ENCODE peak calls at places on chromosomes 16 and 17, in six cellular contexts. V, F, J, R, T and G are unnamed samples.

GRCh38 chr16:67241008-67241900 is 6.0 kb downstream of the FHOD1 start:
- DNase-seq in V (peak; percentile 78), F (peak; percentile 95), J (peak; percentile 36), R (peak; percentile 82), T (peak; percentile 81), G (peak; percentile 87)

GRCh38 chr16:31460582-31461002 is 1.3 kb downstream of the ARMC5 start:
- DNase-seq in V (peak; percentile 39), F (peak; percentile 53), J (peak; percentile 52), R (no peak), T (no peak), G (no peak)

GRCh38 chr17:70110443-70110880 is 35.4 kb downstream of the KCNJ16 start:
- DNase-seq in V (no peak), F (no peak), J (peak; percentile 99), R (no peak), T (no peak), G (no peak)

GRCh38 chr17:32281011-32281451 is 15.4 kb downstream of the RHBDL3 start:
- DNase-seq in V (no peak), F (peak; percentile 66), J (peak; percentile 47), R (peak; percentile 69), T (peak; percentile 67), G (peak; percentile 36)

GRCh38 chr17:1067282-1067956 is 70.5 kb downstream of the TIMM22 start:
- DNase-seq in V (peak; percentile 84), F (peak; percentile 19), J (no peak), R (peak; percentile 55), T (peak; percentile 40), G (peak; percentile 64)

GRCh38 chr17:66720027-66720426 is 114.9 kb upstream of the CACNG5 start:
- DNase-seq in V (no peak), F (no peak), J (no peak), R (no peak), T (no peak), G (no peak)

GRCh38 chr16:11675561-11676511 is 7.6 kb downstream of the SNN start:
- DNase-seq in V (peak; percentile 43), F (peak; percentile 97), J (no peak), R (peak; percentile 31), T (peak; percentile 44), G (no peak)

GRCh38 chr16:84048306-84048705 is 5.7 kb upstream of the SLC38A8 start:
- DNase-seq in V (no peak), F (peak; percentile 23), J (no peak), R (no peak), T (no peak), G (no peak)

GRCh38 chr16:55471448-55472097 is 7.4 kb upstream of the MMP2 start:
- DNase-seq in V (peak; percentile 77), F (no peak), J (peak; percentile 39), R (no peak), T (no peak), G (no peak)

GRCh38 chr17:31494259-31495048 is 103.0 kb downstream of the RAB11FIP4 start:
- DNase-seq in V (peak; percentile 67), F (peak; percentile 21), J (no peak), R (no peak), T (no peak), G (no peak)

GRCh38 chr17:40097087-40097486 is 3.3 kb downstream of the NR1D1 start:
- DNase-seq in V (no peak), F (no peak), J (no peak), R (no peak), T (no peak), G (no peak)

GRCh38 chr17:75795820-75796607 is 11.4 kb downstream of the UNK start:
- DNase-seq in V (no peak), F (no peak), J (no peak), R (no peak), T (no peak), G (no peak)

GRCh38 chr17:39704821-39705551 is 5.1 kb downstream of the ERBB2 start:
- DNase-seq in V (no peak), F (no peak), J (no peak), R (no peak), T (no peak), G (no peak)

GRCh38 chr17:7254511-7254910 is 2.5 kb downstream of the ELP5 start:
- DNase-seq in V (no peak), F (no peak), J (no peak), R (no peak), T (no peak), G (no peak)

GRCh38 chr17:57257213-57257873 is 1.0 kb downstream of the MSI2 start:
- DNase-seq in V (no peak), F (no peak), J (peak; percentile 14), R (no peak), T (no peak), G (no peak)

GRCh38 chr17:4777969-4778760 is 6.5 kb downstream of the TM4SF5 start:
- DNase-seq in V (no peak), F (peak; percentile 11), J (no peak), R (no peak), T (no peak), G (no peak)

GRCh38 chr16:57863434-57864160 is 61.3 kb upstream of the KIFC3 start:
- DNase-seq in V (peak; percentile 45), F (peak; percentile 61), J (peak; percentile 76), R (peak; percentile 41), T (peak; percentile 45), G (peak; percentile 68)

GRCh38 chr16:75035410-75035968 is 36.7 kb downstream of the ZNRF1 start:
- DNase-seq in V (no peak), F (no peak), J (no peak), R (no peak), T (no peak), G (peak; percentile 30)

GRCh38 chr17:43931062-43931571 is 11.2 kb downstream of the PPY start:
- DNase-seq in V (no peak), F (no peak), J (no peak), R (no peak), T (no peak), G (no peak)

GRCh38 chr16:77300232-77300631 is 101.0 kb downstream of the SYCE1L start:
- DNase-seq in V (no peak), F (no peak), J (no peak), R (no peak), T (no peak), G (no peak)

GRCh38 chr16:76201385-76201784 is 75.8 kb upstream of the CNTNAP4 start:
- DNase-seq in V (peak; percentile 19), F (no peak), J (no peak), R (no peak), T (no peak), G (no peak)

GRCh38 chr17:65057520-65058075 is 1.1 kb upstream of the GNA13 start:
- DNase-seq in V (peak; percentile 65), F (peak; percentile 72), J (no peak), R (peak; percentile 26), T (peak; percentile 38), G (no peak)

GRCh38 chr16:70522216-70523000 is 946 bp downstream of the COG4 start:
- DNase-seq in V (no peak), F (no peak), J (no peak), R (no peak), T (no peak), G (no peak)

DNA sequence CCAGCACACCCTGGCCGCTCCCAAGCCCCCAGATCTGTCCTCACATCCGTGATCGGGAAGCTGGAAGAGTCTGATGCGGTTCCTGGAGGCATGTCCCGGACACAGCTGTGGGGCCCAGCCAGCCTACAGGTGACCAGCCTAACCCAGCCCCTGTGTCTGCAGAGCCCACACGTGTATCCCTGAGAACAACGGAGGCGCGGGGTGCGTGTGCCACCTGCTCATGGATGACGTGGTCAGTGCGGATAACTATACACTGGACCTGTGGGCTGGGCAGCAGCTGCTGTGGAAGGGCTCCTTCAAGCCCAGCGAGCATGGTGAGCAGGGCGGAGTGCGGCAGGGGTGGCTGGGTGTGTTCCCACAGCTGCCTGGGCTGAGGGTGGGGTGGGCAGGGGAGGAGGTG is 30.9 kb downstream of the IL4R start:
- DNase-seq in V (no peak), F (no peak), J (no peak), R (no peak), T (no peak), G (no peak)
- H3K36me3 ChIP-seq in V (peaks cover 63% of the 10 kb centered on the region), F (no peaks in the 10 kb centered on the region), J (peaks cover 57% of the 10 kb centered on the region), R (peaks cover 100% of the 10 kb centered on the region), T (peaks cover 92% of the 10 kb centered on the region), G (no peaks in the 10 kb centered on the region)

DNA sequence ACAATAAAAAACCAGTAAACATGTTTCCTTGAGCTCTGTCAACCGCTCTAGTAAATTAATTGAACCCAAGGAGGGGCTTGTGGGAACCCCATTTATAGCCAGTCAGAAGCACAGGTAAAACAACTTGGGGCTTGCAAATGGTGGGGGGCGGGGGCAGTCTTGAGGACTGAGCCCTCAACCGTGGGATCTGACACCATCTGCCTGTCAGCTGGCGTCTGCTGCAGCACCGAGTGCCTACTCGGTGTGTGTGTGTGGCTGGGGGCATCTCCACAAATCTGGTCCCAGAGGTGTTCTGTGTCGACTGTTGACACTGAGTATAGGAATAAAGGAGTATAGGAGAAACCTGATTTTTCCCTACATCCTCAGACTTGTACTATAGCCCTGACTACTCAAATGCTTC is 20.6 kb downstream of the CREBBP start:
- DNase-seq in V (no peak), F (no peak), J (no peak), R (no peak), T (no peak), G (no peak)
- H3K4me3 ChIP-seq in V (no peak overlapping the region), F (no peak overlapping the region), J (no peak overlapping the region), R (no peak overlapping the region), T (no peak overlapping the region), G (no peak overlapping the region)

DNA sequence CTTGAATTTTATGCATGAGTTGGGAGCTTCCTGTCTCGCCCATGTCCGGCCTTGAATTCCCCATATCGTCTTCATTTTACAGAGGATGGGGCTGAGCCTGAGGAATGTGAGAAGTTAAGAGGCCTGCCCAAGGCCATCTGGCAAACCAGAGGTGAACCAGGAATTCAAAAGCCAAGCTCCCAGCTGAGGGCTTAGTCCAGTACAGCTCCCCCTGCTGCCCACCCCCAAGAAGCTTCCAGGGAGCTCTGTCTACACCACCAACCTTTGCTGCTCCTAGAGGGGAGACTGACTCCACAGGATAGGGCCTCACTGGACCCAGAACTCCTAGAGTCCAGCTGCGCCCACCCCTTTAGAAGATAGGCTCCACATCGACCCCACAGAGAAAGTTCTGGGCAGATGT is 20.7 kb upstream of the C16orf78 start:
- DNase-seq in V (no peak), F (no peak), J (no peak), R (no peak), T (no peak), G (no peak)
- TF ChIP-seq CTCF in V (peak; percentile 13), F (no peak), J (peak; percentile 33), R (no peak), T (peak; percentile 22), G (no peak)

GRCh38 chr17:59037960-59038359 is 68.7 kb downstream of the TRIM37 start:
- DNase-seq in V (no peak), F (no peak), J (no peak), R (no peak), T (no peak), G (no peak)
- H3K36me3 ChIP-seq in V (peaks cover 24% of the 10 kb centered on the region), F (peaks cover 5% of the 10 kb centered on the region), J (peaks cover 9% of the 10 kb centered on the region), R (peaks cover 80% of the 10 kb centered on the region), T (peaks cover 67% of the 10 kb centered on the region), G (peaks cover 17% of the 10 kb centered on the region)

GRCh38 chr16:1377406-1378010 is 25.8 kb downstream of the GNPTG start:
- DNase-seq in V (no peak), F (no peak), J (no peak), R (no peak), T (no peak), G (no peak)
- H3K4me3 ChIP-seq in V (no peak overlapping the region), F (peak overlapping the region; percentile 73), J (no peak overlapping the region), R (no peak overlapping the region), T (no peak overlapping the region), G (no peak overlapping the region)

DNA sequence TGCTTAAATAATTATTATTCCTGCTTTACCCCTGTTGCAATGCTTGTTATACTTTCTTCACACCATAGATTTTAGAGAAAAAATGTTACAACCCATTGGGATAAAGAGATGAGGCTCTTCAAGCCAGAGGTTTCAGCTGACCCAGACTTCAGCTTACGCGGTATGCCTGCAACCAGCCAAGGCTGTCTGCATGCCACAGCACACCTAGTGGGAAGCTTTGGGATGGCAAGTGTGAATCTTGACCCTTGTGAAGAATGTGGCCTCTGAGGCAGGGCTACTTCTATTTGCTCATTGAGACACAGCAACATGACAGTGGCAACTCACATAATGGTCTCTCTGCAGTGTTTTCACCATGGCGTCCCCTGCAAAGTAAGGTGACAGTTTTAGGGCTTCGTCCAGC is 193.9 kb upstream of the PIRT start:
- DNase-seq in V (no peak), F (no peak), J (no peak), R (no peak), T (no peak), G (no peak)
- TF ChIP-seq CTCF in V (peak; percentile 11), F (no peak), J (no peak), R (no peak), T (no peak), G (no peak)